ENCODE peak calls at places on chromosomes 11 and 22, in ten cellular contexts. L is left lung; B is GM04503; E is right cardiac atrium; M is HS-27A; H is stomach; R is RCC 7860; U is epithelial cell of proximal tubule; C is NCI-H2081; I is activated CD4-positive, alpha-beta T cell treated with anti-CD3 and anti-CD28 coated beads, Interleukin-2, amount 50 U/mL, for 1 hour. T is an unnamed sample.

GRCh38 chr22:36911887-36912661 is 1.4 kb upstream of the CSF2RB start:
- DNase-seq in R (no peak), B (peak; percentile 19), H (no peak), U (no peak), M (peak; percentile 51), C (no peak), I (no peak), L (no peak), E (no peak), T (no peak)

GRCh38 chr22:45876136-45877035 is 100.6 kb downstream of the WNT7B start:
- DNase-seq in L (peak; percentile 59), U (no peak), R (no peak), H (peak; percentile 24), E (no peak), M (no peak), B (no peak), C (no peak), I (no peak), T (peak; percentile 41)

GRCh38 chr11:99098258-99098657 is 77.5 kb downstream of the CNTN5 start:
- DNase-seq in I (no peak), E (no peak), C (peak; percentile 11), R (no peak), M (no peak), L (no peak), H (no peak), U (no peak), B (no peak), T (no peak)

GRCh38 chr22:28894320-28894719 is 10.9 kb downstream of the ZNRF3 start:
- DNase-seq in E (no peak), I (no peak), H (no peak), R (no peak), C (peak; percentile 24), L (no peak), U (no peak), B (no peak), M (no peak), T (no peak)

GRCh38 chr22:42292726-42293520 is 22.5 kb upstream of the TCF20 start:
- DNase-seq in H (no peak), U (no peak), I (no peak), M (no peak), C (no peak), B (no peak), R (no peak), E (no peak), L (no peak), T (no peak)

GRCh38 chr22:26968873-26969272 is 311.5 kb downstream of the MIAT start:
- DNase-seq in M (no peak), U (no peak), H (no peak), E (no peak), B (no peak), I (no peak), C (no peak), R (peak; percentile 81), L (no peak), T (no peak)

GRCh38 chr11:64304032-64304315 is 1.4 kb upstream of the ESRRA start:
- DNase-seq in R (no peak), I (no peak), H (no peak), B (no peak), E (no peak), M (no peak), U (no peak), C (no peak), L (peak; percentile 45), T (no peak)

GRCh38 chr22:39208013-39208680 is 36.6 kb downstream of the PDGFB start:
- DNase-seq in E (no peak), R (no peak), M (no peak), C (no peak), B (no peak), U (no peak), L (no peak), H (no peak), I (no peak), T (no peak)

GRCh38 chr11:68343761-68344256 is 31.4 kb downstream of the LRP5 start:
- DNase-seq in E (no peak), H (peak; percentile 41), R (no peak), C (no peak), M (no peak), B (no peak), L (peak; percentile 82), I (no peak), U (no peak), T (peak; percentile 87)

GRCh38 chr11:113349528-113349927 is 35.1 kb downstream of the TTC12 start:
- DNase-seq in B (no peak), H (no peak), M (no peak), U (no peak), I (no peak), R (no peak), L (no peak), E (no peak), C (no peak), T (no peak)

GRCh38 chr11:34890812-34891211 is 25.4 kb downstream of the APIP start:
- DNase-seq in E (no peak), R (peak; percentile 34), M (peak; percentile 12), C (peak; percentile 53), U (no peak), I (no peak), H (no peak), B (no peak), L (no peak), T (no peak)

GRCh38 chr22:41620646-41621098 is at the start of gene DESI1:
- DNase-seq in C (peak; percentile 34), M (no peak), I (no peak), H (no peak), L (no peak), E (no peak), R (no peak), B (no peak), U (no peak), T (no peak)

T was measured in left lobe of liver.